ENCODE peak calls at places on chromosome 13, in nine cellular contexts. One of them, this sample, is unnamed.

GRCh38 chr13:97223711-97224461 is 1.8 kb downstream of the MBNL2 start:
- DNase-seq in cardiac fibroblast: peak
- DNase-seq in astrocyte of the cerebellum: peak
- DNase-seq in ascending aorta: peak
- DNase-seq in body of pancreas: peak
- DNase-seq in cardiac muscle cell: peak
- DNase-seq in mucosa of descending colon: peak
- DNase-seq in CD8-positive, alpha-beta T cell: no peak
- DNase-seq in HFF-Myc: peak
- DNase-seq in this sample: peak

GRCh38 chr13:53250272-53250875 is 221.8 kb downstream of the OLFM4 start:
- DNase-seq in astrocyte of the cerebellum: peak
- DNase-seq in cardiac fibroblast: peak
- DNase-seq in cardiac muscle cell: peak
- DNase-seq in HFF-Myc: peak
- DNase-seq in body of pancreas: peak
- DNase-seq in ascending aorta: no peak
- DNase-seq in mucosa of descending colon: no peak
- DNase-seq in CD8-positive, alpha-beta T cell: no peak
- DNase-seq in this sample: no peak

GRCh38 chr13:21948781-21949474 is 278.1 kb downstream of the FGF9 start:
- DNase-seq in mucosa of descending colon: no peak
- DNase-seq in astrocyte of the cerebellum: no peak
- DNase-seq in CD8-positive, alpha-beta T cell: no peak
- DNase-seq in cardiac fibroblast: no peak
- DNase-seq in body of pancreas: no peak
- DNase-seq in cardiac muscle cell: no peak
- DNase-seq in HFF-Myc: no peak
- DNase-seq in ascending aorta: no peak
- DNase-seq in this sample: no peak

GRCh38 chr13:112624602-112625430 is 36.9 kb upstream of the TUBGCP3 start:
- DNase-seq in astrocyte of the cerebellum: no peak
- DNase-seq in cardiac fibroblast: no peak
- DNase-seq in mucosa of descending colon: no peak
- DNase-seq in HFF-Myc: no peak
- DNase-seq in body of pancreas: no peak
- DNase-seq in ascending aorta: no peak
- DNase-seq in cardiac muscle cell: no peak
- DNase-seq in CD8-positive, alpha-beta T cell: no peak
- DNase-seq in this sample: no peak

GRCh38 chr13:80251403-80251802 is 89.5 kb downstream of the SPRY2 start:
- DNase-seq in ascending aorta: no peak
- DNase-seq in cardiac fibroblast: peak
- DNase-seq in astrocyte of the cerebellum: no peak
- DNase-seq in cardiac muscle cell: peak
- DNase-seq in mucosa of descending colon: no peak
- DNase-seq in body of pancreas: no peak
- DNase-seq in HFF-Myc: peak
- DNase-seq in CD8-positive, alpha-beta T cell: no peak
- DNase-seq in this sample: no peak

GRCh38 chr13:21225841-21226581 is 49.6 kb downstream of the MRPL57 start:
- DNase-seq in HFF-Myc: no peak
- DNase-seq in body of pancreas: no peak
- DNase-seq in CD8-positive, alpha-beta T cell: no peak
- DNase-seq in cardiac muscle cell: no peak
- DNase-seq in mucosa of descending colon: no peak
- DNase-seq in ascending aorta: no peak
- DNase-seq in cardiac fibroblast: no peak
- DNase-seq in astrocyte of the cerebellum: no peak
- DNase-seq in this sample: no peak

GRCh38 chr13:33509642-33510229 is 224.2 kb upstream of the STARD13 start:
- DNase-seq in cardiac fibroblast: peak
- DNase-seq in ascending aorta: peak
- DNase-seq in astrocyte of the cerebellum: no peak
- DNase-seq in cardiac muscle cell: peak
- DNase-seq in body of pancreas: peak
- DNase-seq in mucosa of descending colon: no peak
- DNase-seq in CD8-positive, alpha-beta T cell: no peak
- DNase-seq in HFF-Myc: no peak
- DNase-seq in this sample: peak

GRCh38 chr13:66657165-66657895 is 572.8 kb downstream of the PCDH9 start:
- DNase-seq in ascending aorta: no peak
- DNase-seq in astrocyte of the cerebellum: peak
- DNase-seq in CD8-positive, alpha-beta T cell: no peak
- DNase-seq in mucosa of descending colon: no peak
- DNase-seq in cardiac fibroblast: peak
- DNase-seq in body of pancreas: peak
- DNase-seq in HFF-Myc: peak
- DNase-seq in cardiac muscle cell: peak
- DNase-seq in this sample: peak

GRCh38 chr13:26561636-26562537 is 4.4 kb downstream of the WASF3 start:
- DNase-seq in mucosa of descending colon: no peak
- DNase-seq in HFF-Myc: no peak
- DNase-seq in ascending aorta: no peak
- DNase-seq in cardiac muscle cell: peak
- DNase-seq in cardiac fibroblast: peak
- DNase-seq in body of pancreas: no peak
- DNase-seq in astrocyte of the cerebellum: peak
- DNase-seq in CD8-positive, alpha-beta T cell: no peak
- DNase-seq in this sample: no peak

GRCh38 chr13:109012115-109012514 is 382.7 kb downstream of the MYO16 start:
- DNase-seq in CD8-positive, alpha-beta T cell: no peak
- DNase-seq in cardiac muscle cell: no peak
- DNase-seq in HFF-Myc: no peak
- DNase-seq in mucosa of descending colon: no peak
- DNase-seq in body of pancreas: no peak
- DNase-seq in cardiac fibroblast: no peak
- DNase-seq in ascending aorta: no peak
- DNase-seq in astrocyte of the cerebellum: no peak
- DNase-seq in this sample: no peak

GRCh38 chr13:26605845-26606244 is 48.4 kb downstream of the WASF3 start:
- DNase-seq in body of pancreas: no peak
- DNase-seq in cardiac fibroblast: no peak
- DNase-seq in HFF-Myc: no peak
- DNase-seq in cardiac muscle cell: no peak
- DNase-seq in mucosa of descending colon: no peak
- DNase-seq in CD8-positive, alpha-beta T cell: no peak
- DNase-seq in astrocyte of the cerebellum: no peak
- DNase-seq in ascending aorta: no peak
- DNase-seq in this sample: no peak

GRCh38 chr13:106139407-106139806 is 396.1 kb downstream of the EFNB2 start:
- DNase-seq in CD8-positive, alpha-beta T cell: no peak
- DNase-seq in mucosa of descending colon: no peak
- DNase-seq in ascending aorta: no peak
- DNase-seq in HFF-Myc: no peak
- DNase-seq in astrocyte of the cerebellum: no peak
- DNase-seq in cardiac fibroblast: no peak
- DNase-seq in body of pancreas: no peak
- DNase-seq in cardiac muscle cell: no peak
- DNase-seq in this sample: no peak

GRCh38 chr13:75372517-75372916 is 109.5 kb downstream of the TBC1D4 start:
- DNase-seq in CD8-positive, alpha-beta T cell: no peak
- DNase-seq in ascending aorta: no peak
- DNase-seq in body of pancreas: peak
- DNase-seq in cardiac muscle cell: peak
- DNase-seq in mucosa of descending colon: no peak
- DNase-seq in astrocyte of the cerebellum: no peak
- DNase-seq in HFF-Myc: no peak
- DNase-seq in cardiac fibroblast: peak
- DNase-seq in this sample: no peak

GRCh38 chr13:110014719-110015118 is 228.3 kb upstream of the IRS2 start:
- DNase-seq in astrocyte of the cerebellum: no peak
- DNase-seq in body of pancreas: peak
- DNase-seq in ascending aorta: no peak
- DNase-seq in cardiac fibroblast: no peak
- DNase-seq in mucosa of descending colon: no peak
- DNase-seq in CD8-positive, alpha-beta T cell: no peak
- DNase-seq in cardiac muscle cell: no peak
- DNase-seq in HFF-Myc: no peak
- DNase-seq in this sample: no peak

GRCh38 chr13:45851171-45851889 is at the start of gene SIAH3:
- DNase-seq in CD8-positive, alpha-beta T cell: peak
- DNase-seq in body of pancreas: no peak
- DNase-seq in astrocyte of the cerebellum: peak
- DNase-seq in ascending aorta: no peak
- DNase-seq in mucosa of descending colon: peak
- DNase-seq in cardiac fibroblast: peak
- DNase-seq in HFF-Myc: no peak
- DNase-seq in cardiac muscle cell: peak
- DNase-seq in this sample: no peak

GRCh38 chr13:59877933-59878332 is 285.8 kb downstream of the DIAPH3 start:
- DNase-seq in ascending aorta: no peak
- DNase-seq in cardiac fibroblast: peak
- DNase-seq in body of pancreas: no peak
- DNase-seq in CD8-positive, alpha-beta T cell: no peak
- DNase-seq in mucosa of descending colon: no peak
- DNase-seq in astrocyte of the cerebellum: no peak
- DNase-seq in cardiac muscle cell: peak
- DNase-seq in HFF-Myc: no peak
- DNase-seq in this sample: no peak

GRCh38 chr13:49240017-49240416 is 7.7 kb upstream of the CDADC1 start:
- DNase-seq in CD8-positive, alpha-beta T cell: peak
- DNase-seq in cardiac muscle cell: peak
- DNase-seq in astrocyte of the cerebellum: peak
- DNase-seq in body of pancreas: peak
- DNase-seq in ascending aorta: no peak
- DNase-seq in HFF-Myc: no peak
- DNase-seq in mucosa of descending colon: no peak
- DNase-seq in cardiac fibroblast: peak
- DNase-seq in this sample: no peak
- H3K4me3 ChIP-seq in CD8-positive, alpha-beta T cell: no peak
- H3K4me3 ChIP-seq in cardiac muscle cell: no peak
- H3K4me3 ChIP-seq in astrocyte of the cerebellum: no peak
- H3K4me3 ChIP-seq in body of pancreas: no peak
- H3K4me3 ChIP-seq in ascending aorta: no peak
- H3K4me3 ChIP-seq in HFF-Myc: no peak
- H3K4me3 ChIP-seq in mucosa of descending colon: no peak
- H3K4me3 ChIP-seq in cardiac fibroblast: no peak
- H3K4me3 ChIP-seq in this sample: no peak

GRCh38 chr13:19586904-19587634 is 25.7 kb upstream of the TPTE2 start:
- DNase-seq in astrocyte of the cerebellum: no peak
- DNase-seq in HFF-Myc: peak
- DNase-seq in CD8-positive, alpha-beta T cell: peak
- DNase-seq in mucosa of descending colon: peak
- DNase-seq in cardiac muscle cell: peak
- DNase-seq in ascending aorta: no peak
- DNase-seq in cardiac fibroblast: no peak
- DNase-seq in body of pancreas: peak
- DNase-seq in this sample: no peak
- H3K4me3 ChIP-seq in astrocyte of the cerebellum: no peak
- H3K4me3 ChIP-seq in HFF-Myc: peak
- H3K4me3 ChIP-seq in CD8-positive, alpha-beta T cell: peak
- H3K4me3 ChIP-seq in mucosa of descending colon: no peak
- H3K4me3 ChIP-seq in cardiac muscle cell: no peak
- H3K4me3 ChIP-seq in ascending aorta: no peak
- H3K4me3 ChIP-seq in cardiac fibroblast: no peak
- H3K4me3 ChIP-seq in body of pancreas: no peak
- H3K4me3 ChIP-seq in this sample: peak

GRCh38 chr13:99981115-99982020 is at the start of gene ZIC2:
- DNase-seq in CD8-positive, alpha-beta T cell: no peak
- DNase-seq in cardiac fibroblast: no peak
- DNase-seq in mucosa of descending colon: peak
- DNase-seq in cardiac muscle cell: peak
- DNase-seq in ascending aorta: peak
- DNase-seq in body of pancreas: no peak
- DNase-seq in HFF-Myc: no peak
- DNase-seq in astrocyte of the cerebellum: peak
- DNase-seq in this sample: no peak
- H3K4me3 ChIP-seq in CD8-positive, alpha-beta T cell: peak
- H3K4me3 ChIP-seq in cardiac fibroblast: peak
- H3K4me3 ChIP-seq in mucosa of descending colon: no peak
- H3K4me3 ChIP-seq in cardiac muscle cell: peak
- H3K4me3 ChIP-seq in ascending aorta: peak
- H3K4me3 ChIP-seq in body of pancreas: peak
- H3K4me3 ChIP-seq in HFF-Myc: peak
- H3K4me3 ChIP-seq in astrocyte of the cerebellum: peak
- H3K4me3 ChIP-seq in this sample: peak

GRCh38 chr13:30153871-30154426 is 153.4 kb downstream of the KATNAL1 start:
- DNase-seq in cardiac fibroblast: no peak
- DNase-seq in HFF-Myc: no peak
- DNase-seq in CD8-positive, alpha-beta T cell: no peak
- DNase-seq in body of pancreas: no peak
- DNase-seq in cardiac muscle cell: peak
- DNase-seq in mucosa of descending colon: no peak
- DNase-seq in astrocyte of the cerebellum: no peak
- DNase-seq in ascending aorta: no peak
- DNase-seq in this sample: no peak
- H3K4me3 ChIP-seq in cardiac fibroblast: no peak
- H3K4me3 ChIP-seq in HFF-Myc: no peak
- H3K4me3 ChIP-seq in CD8-positive, alpha-beta T cell: no peak
- H3K4me3 ChIP-seq in body of pancreas: no peak
- H3K4me3 ChIP-seq in cardiac muscle cell: no peak
- H3K4me3 ChIP-seq in mucosa of descending colon: no peak
- H3K4me3 ChIP-seq in astrocyte of the cerebellum: no peak
- H3K4me3 ChIP-seq in ascending aorta: no peak
- H3K4me3 ChIP-seq in this sample: no peak

GRCh38 chr13:83905641-83906040 is 23.4 kb upstream of the SLITRK1 start:
- DNase-seq in HFF-Myc: no peak
- DNase-seq in ascending aorta: no peak
- DNase-seq in astrocyte of the cerebellum: no peak
- DNase-seq in CD8-positive, alpha-beta T cell: no peak
- DNase-seq in mucosa of descending colon: no peak
- DNase-seq in cardiac fibroblast: no peak
- DNase-seq in cardiac muscle cell: no peak
- DNase-seq in body of pancreas: no peak
- DNase-seq in this sample: no peak

GRCh38 chr13:83907196-83907989 is 25.1 kb upstream of the SLITRK1 start:
- DNase-seq in cardiac muscle cell: no peak
- DNase-seq in HFF-Myc: no peak
- DNase-seq in mucosa of descending colon: no peak
- DNase-seq in astrocyte of the cerebellum: no peak
- DNase-seq in cardiac fibroblast: no peak
- DNase-seq in body of pancreas: no peak
- DNase-seq in CD8-positive, alpha-beta T cell: no peak
- DNase-seq in ascending aorta: no peak
- DNase-seq in this sample: no peak

DNA sequence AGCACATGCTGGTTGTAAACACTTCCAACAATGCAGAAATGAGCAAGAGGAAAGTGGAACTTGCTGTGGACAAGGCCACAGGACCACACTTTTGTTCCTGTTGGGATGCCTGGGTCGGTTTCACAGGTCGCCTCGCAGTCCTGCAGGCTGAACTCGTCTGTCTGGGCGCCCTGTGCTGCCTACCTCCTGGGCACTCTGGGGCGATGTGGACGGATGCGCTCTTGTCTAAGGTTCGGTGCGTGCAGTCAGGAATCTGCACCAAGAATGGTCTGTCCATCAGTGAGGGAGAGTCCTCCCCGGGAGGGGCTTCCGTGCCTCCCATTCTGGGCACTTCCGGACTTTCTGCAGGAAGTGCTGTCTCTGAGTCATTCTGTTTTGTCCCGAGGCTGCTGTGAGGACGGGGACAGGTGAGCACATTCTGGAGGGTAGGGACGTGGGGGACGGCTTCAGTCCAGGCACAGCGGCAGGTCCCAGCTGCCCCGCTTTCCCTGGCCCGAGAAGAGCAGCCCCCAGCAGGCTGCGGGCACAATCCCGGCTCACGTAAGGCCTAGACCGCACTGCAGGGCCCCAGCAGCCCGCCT is 24.1 kb upstream of the SLITRK1 start:
- DNase-seq in mucosa of descending colon: no peak
- DNase-seq in cardiac muscle cell: no peak
- DNase-seq in HFF-Myc: no peak
- DNase-seq in cardiac fibroblast: no peak
- DNase-seq in body of pancreas: no peak
- DNase-seq in CD8-positive, alpha-beta T cell: no peak
- DNase-seq in astrocyte of the cerebellum: no peak
- DNase-seq in ascending aorta: no peak
- DNase-seq in this sample: no peak
- H3K4me3 ChIP-seq in mucosa of descending colon: no peak
- H3K4me3 ChIP-seq in cardiac muscle cell: no peak
- H3K4me3 ChIP-seq in HFF-Myc: no peak
- H3K4me3 ChIP-seq in cardiac fibroblast: no peak
- H3K4me3 ChIP-seq in body of pancreas: no peak
- H3K4me3 ChIP-seq in CD8-positive, alpha-beta T cell: no peak
- H3K4me3 ChIP-seq in astrocyte of the cerebellum: no peak
- H3K4me3 ChIP-seq in ascending aorta: no peak
- H3K4me3 ChIP-seq in this sample: no peak